ENCODE peak calls at places on chromosomes 16 and 17, in six cellular contexts. S is A549, O is HepG2, E is K562, U is IMR-90, H is GM12878. V is an unnamed sample.

GRCh38 chr17:16415031-16415924 is at the start of gene TRPV2:
- DNase-seq in O (peak), E (peak), U (no peak), H (peak), S (peak), V (peak)

GRCh38 chr16:88626646-88627045 is 11.7 kb upstream of the IL17C start:
- DNase-seq in E (no peak), H (no peak), S (no peak), O (no peak), U (no peak), V (no peak)

GRCh38 chr16:64017789-64018188 is 1104.1 kb downstream of the CDH11 start:
- DNase-seq in U (no peak), S (no peak), E (no peak), H (no peak), O (no peak), V (no peak)

GRCh38 chr16:27826081-27826892 is 237.2 kb downstream of the GSG1L start:
- DNase-seq in S (no peak), U (no peak), O (no peak), E (no peak), H (no peak), V (no peak)

GRCh38 chr17:32267690-32268205 is 2.1 kb downstream of the RHBDL3 start:
- DNase-seq in O (no peak), E (no peak), U (no peak), H (no peak), S (no peak), V (no peak)

GRCh38 chr17:77374170-77374936 is 233.6 kb downstream of the SEC14L1 start:
- DNase-seq in E (peak), O (peak), S (no peak), H (no peak), U (peak), V (peak)

GRCh38 chr17:59311051-59311468 is 20.4 kb upstream of the YPEL2 start:
- DNase-seq in U (peak), S (peak), O (peak), H (peak), E (peak), V (peak)

GRCh38 chr17:21174719-21175118 is 39.2 kb downstream of the TMEM11 start:
- DNase-seq in O (no peak), E (no peak), H (no peak), S (no peak), U (peak), V (no peak)

GRCh38 chr17:73786286-73786743 is 142.1 kb upstream of the SDK2 start:
- DNase-seq in E (no peak), S (peak), O (no peak), H (no peak), U (no peak), V (no peak)

GRCh38 chr16:82226327-82226726 is 56.3 kb upstream of the MPHOSPH6 start:
- DNase-seq in S (no peak), E (no peak), O (no peak), H (no peak), U (no peak), V (no peak)

GRCh38 chr17:27283057-27283456 is 10.9 kb upstream of the WSB1 start:
- DNase-seq in H (no peak), U (no peak), O (no peak), E (no peak), S (no peak), V (no peak)

GRCh38 chr16:84775262-84775810 is 44.4 kb upstream of the CRISPLD2 start:
- DNase-seq in S (no peak), E (no peak), U (no peak), H (no peak), O (no peak), V (no peak)

GRCh38 chr16:57955572-57955971 is 15.4 kb downstream of the CNGB1 start:
- DNase-seq in O (no peak), E (no peak), S (no peak), U (no peak), H (no peak), V (no peak)

GRCh38 chr17:28331891-28332420 is 3.3 kb downstream of the IFT20 start:
- DNase-seq in E (no peak), O (no peak), S (no peak), H (no peak), U (no peak), V (no peak)

GRCh38 chr16:10282367-10282766 is 100.1 kb upstream of the GRIN2A start:
- DNase-seq in S (no peak), E (peak), O (no peak), U (no peak), H (no peak), V (no peak)

GRCh38 chr16:35636831-35637230 is 2177.4 kb downstream of the TP53TG3F start:
- DNase-seq in H (no peak), S (no peak), O (no peak), U (no peak), E (no peak), V (no peak)

GRCh38 chr16:35629001-35629400 is 2169.6 kb downstream of the TP53TG3F start:
- DNase-seq in O (no peak), H (no peak), S (no peak), E (no peak), U (no peak), V (no peak)

GRCh38 chr16:35626051-35626450 is 2166.6 kb downstream of the TP53TG3F start:
- DNase-seq in O (no peak), U (no peak), E (no peak), H (no peak), S (no peak), V (no peak)

GRCh38 chr16:35631261-35631945 is 2172.0 kb downstream of the TP53TG3F start:
- DNase-seq in S (no peak), U (no peak), O (no peak), H (no peak), E (no peak), V (no peak)
- TF ChIP-seq BHLHE40 in S (no peak), U (no peak), O (no peak), H (no peak), E (no peak), V (no peak)

GRCh38 chr16:56871172-56871593 is 6.2 kb downstream of the SLC12A3 start:
- DNase-seq in S (peak), O (peak), H (peak), E (peak), U (peak), V (no peak)
- TF ChIP-seq BHLHE40 in S (no peak), O (no peak), H (peak), E (no peak), U (no peak), V (no peak)

DNA sequence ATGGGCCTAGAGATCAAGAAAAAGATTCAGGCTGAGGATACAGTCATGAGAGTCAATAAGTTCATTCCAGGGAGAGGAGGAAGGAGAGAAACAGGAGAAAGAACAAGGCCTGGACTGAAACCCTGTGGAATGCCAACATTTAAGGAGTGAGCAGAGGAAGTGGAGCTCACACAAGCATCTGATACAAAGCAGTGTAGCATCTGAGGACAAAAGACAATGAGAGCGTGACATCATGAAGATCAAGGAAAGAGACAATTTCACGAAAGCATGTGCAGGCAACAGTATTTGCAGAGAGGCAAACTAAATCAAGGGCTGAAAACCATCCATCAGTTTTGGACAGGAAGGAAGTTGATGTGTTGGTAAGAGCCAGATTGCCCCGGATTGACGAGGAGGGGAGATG is 25.3 kb upstream of the SCNN1B start:
- DNase-seq in S (no peak), H (no peak), O (no peak), U (no peak), E (no peak), V (no peak)
- TF ChIP-seq BHLHE40 in S (no peak), H (no peak), O (no peak), U (no peak), E (no peak), V (no peak)

DNA sequence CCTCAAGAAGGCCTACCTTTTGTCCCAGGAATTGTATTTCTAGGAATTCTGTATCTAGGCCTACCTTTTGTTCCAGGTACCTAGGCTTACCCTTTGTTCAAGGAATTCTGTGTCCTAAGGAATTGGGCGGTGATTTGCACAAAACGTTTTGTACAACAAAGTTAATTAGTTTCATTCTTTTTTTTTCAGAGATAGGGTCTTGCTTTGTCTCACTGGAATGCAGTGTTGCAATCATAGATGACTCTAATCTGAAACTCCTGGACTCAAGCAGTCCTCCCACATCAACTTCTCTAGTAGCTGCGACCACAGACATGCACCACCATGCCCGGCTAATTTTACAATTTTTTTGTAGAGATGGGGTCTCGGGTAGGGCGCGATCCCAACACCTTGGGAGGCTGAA is 7.0 kb downstream of the CDR2L start:
- DNase-seq in O (peak), E (no peak), S (no peak), U (peak), H (no peak), V (no peak)
- TF ChIP-seq BHLHE40 in O (no peak), E (no peak), S (no peak), U (no peak), H (no peak), V (no peak)

GRCh38 chr17:67217446-67217845 is 27.6 kb downstream of the HELZ start:
- DNase-seq in E (peak), H (no peak), S (no peak), O (no peak), U (no peak), V (no peak)

GRCh38 chr17:67215991-67216421 is 29.0 kb downstream of the HELZ start:
- DNase-seq in S (no peak), U (no peak), E (no peak), O (peak), H (no peak), V (no peak)

GRCh38 chr17:67216544-67217320 is 28.3 kb downstream of the HELZ start:
- DNase-seq in E (no peak), U (no peak), S (no peak), H (no peak), O (no peak), V (no peak)

GRCh38 chr17:67221062-67221998 is 23.7 kb downstream of the HELZ start:
- DNase-seq in U (peak), H (no peak), E (peak), S (peak), O (peak), V (peak)

GRCh38 chr17:67218385-67218950 is 26.5 kb downstream of the HELZ start:
- DNase-seq in H (no peak), E (no peak), O (no peak), S (no peak), U (peak), V (no peak)
- TF ChIP-seq BHLHE40 in H (no peak), E (no peak), O (no peak), S (no peak), U (no peak), V (no peak)

V was measured in HEK293T.